ENCODE peak calls at places on chromosome 10, in six cellular contexts. F is Peyer's patch, T is endodermal cell, B is thoracic aorta, U is pancreas, Z is Panc1. W is an unnamed sample. For H3K27me3, the result is how much of the 10 kb centered on the place peaks cover.

GRCh38 chr10:27742195-27742925 is 3.3 kb downstream of the MKX start:
- DNase-seq in Z (no peak), T (peak), B (no peak), F (peak), U (peak), W (peak)

GRCh38 chr10:86547291-86547690 is 25.7 kb upstream of the WAPL start:
- DNase-seq in B (no peak), T (no peak), U (no peak), F (no peak), Z (no peak), W (no peak)

GRCh38 chr10:20299037-20299557 is 482.9 kb downstream of the PLXDC2 start:
- DNase-seq in F (no peak), T (no peak), Z (no peak), B (no peak), U (no peak), W (no peak)

GRCh38 chr10:16999665-17000451 is 129.8 kb downstream of the CUBN start:
- DNase-seq in Z (no peak), T (peak), U (no peak), F (no peak), B (no peak), W (no peak)

GRCh38 chr10:13669182-13669860 is 82.6 kb downstream of the PRPF18 start:
- DNase-seq in B (no peak), T (no peak), F (no peak), Z (no peak), U (no peak), W (no peak)

GRCh38 chr10:114822771-114823463 is 1.3 kb downstream of the FHIP2A start:
- DNase-seq in B (no peak), F (no peak), Z (no peak), T (no peak), U (no peak), W (no peak)

GRCh38 chr10:72952189-72952900 is 2.3 kb downstream of the PLA2G12B start:
- DNase-seq in F (no peak), T (no peak), Z (no peak), U (no peak), B (no peak), W (no peak)

GRCh38 chr10:15879663-15880062 is 19.4 kb upstream of the MINDY3 start:
- DNase-seq in Z (no peak), F (no peak), U (no peak), B (no peak), T (peak), W (no peak)

GRCh38 chr10:110833234-110833940 is 38.3 kb upstream of the PDCD4 start:
- DNase-seq in B (no peak), U (no peak), F (no peak), T (peak), Z (no peak), W (no peak)

GRCh38 chr10:133327651-133328357 is 8.9 kb downstream of the CALY start:
- DNase-seq in Z (no peak), U (no peak), F (no peak), B (no peak), T (peak), W (no peak)
- H3K27me3 ChIP-seq in Z (under half), U (under half), F (under half), B (under half), T (half or more), W (half or more)

GRCh38 chr10:126124044-126124443 is 227.7 kb downstream of the FANK1 start:
- DNase-seq in B (no peak), Z (no peak), F (no peak), U (no peak), T (no peak), W (no peak)

GRCh38 chr10:126124923-126125322 is 228.6 kb downstream of the FANK1 start:
- DNase-seq in T (no peak), F (no peak), U (no peak), Z (no peak), B (no peak), W (no peak)

GRCh38 chr10:126122856-126123255 is 226.5 kb downstream of the FANK1 start:
- DNase-seq in Z (no peak), B (no peak), F (no peak), T (no peak), U (no peak), W (no peak)

GRCh38 chr10:126126023-126126422 is 229.7 kb downstream of the FANK1 start:
- DNase-seq in T (no peak), F (no peak), B (no peak), Z (no peak), U (no peak), W (no peak)

DNA sequence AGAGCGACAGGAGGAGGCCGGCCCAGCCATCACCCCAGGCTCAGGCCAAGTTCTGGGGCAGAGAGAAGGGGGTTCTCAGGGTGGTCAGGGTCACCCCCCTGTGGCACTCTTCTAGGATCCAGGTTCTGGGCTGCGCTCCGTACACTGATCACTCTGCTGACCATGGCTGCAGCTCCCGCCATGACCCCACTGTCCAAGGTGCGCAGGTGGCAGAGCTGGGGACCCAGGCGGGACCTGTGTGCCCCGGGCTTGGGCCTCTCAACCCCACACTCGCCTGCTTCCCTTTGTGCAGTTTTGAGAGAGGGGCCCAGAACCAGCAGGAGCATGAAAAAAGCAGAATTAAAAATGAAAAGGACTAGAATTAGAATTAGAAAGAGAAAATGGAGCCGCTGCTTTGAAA is 227.1 kb downstream of the FANK1 start:
- DNase-seq in U (no peak), B (no peak), F (no peak), Z (no peak), T (no peak), W (no peak)
- TF ChIP-seq CTCF in U (no peak), B (no peak), F (no peak), Z (no peak), T (no peak), W (no peak)

GRCh38 chr10:88705951-88706350 is at the start of gene LIPK:
- DNase-seq in F (no peak), T (no peak), B (no peak), Z (no peak), U (no peak), W (no peak)
- H3K27me3 ChIP-seq in F (under half), T (under half), B (under half), Z (under half), U (under half), W (under half)

GRCh38 chr10:9301554-9301953 is 1247.1 kb downstream of the GATA3 start:
- DNase-seq in T (no peak), B (no peak), U (no peak), Z (no peak), F (no peak), W (no peak)

GRCh38 chr10:9301148-9301547 is 1246.7 kb downstream of the GATA3 start:
- DNase-seq in U (no peak), F (no peak), T (no peak), B (no peak), Z (no peak), W (no peak)

GRCh38 chr10:9302142-9302746 is 1247.8 kb downstream of the GATA3 start:
- DNase-seq in F (no peak), Z (peak), B (no peak), U (no peak), T (no peak), W (peak)

GRCh38 chr10:9299966-9300365 is 1245.5 kb downstream of the GATA3 start:
- DNase-seq in T (no peak), B (no peak), Z (no peak), F (no peak), U (no peak), W (no peak)

DNA sequence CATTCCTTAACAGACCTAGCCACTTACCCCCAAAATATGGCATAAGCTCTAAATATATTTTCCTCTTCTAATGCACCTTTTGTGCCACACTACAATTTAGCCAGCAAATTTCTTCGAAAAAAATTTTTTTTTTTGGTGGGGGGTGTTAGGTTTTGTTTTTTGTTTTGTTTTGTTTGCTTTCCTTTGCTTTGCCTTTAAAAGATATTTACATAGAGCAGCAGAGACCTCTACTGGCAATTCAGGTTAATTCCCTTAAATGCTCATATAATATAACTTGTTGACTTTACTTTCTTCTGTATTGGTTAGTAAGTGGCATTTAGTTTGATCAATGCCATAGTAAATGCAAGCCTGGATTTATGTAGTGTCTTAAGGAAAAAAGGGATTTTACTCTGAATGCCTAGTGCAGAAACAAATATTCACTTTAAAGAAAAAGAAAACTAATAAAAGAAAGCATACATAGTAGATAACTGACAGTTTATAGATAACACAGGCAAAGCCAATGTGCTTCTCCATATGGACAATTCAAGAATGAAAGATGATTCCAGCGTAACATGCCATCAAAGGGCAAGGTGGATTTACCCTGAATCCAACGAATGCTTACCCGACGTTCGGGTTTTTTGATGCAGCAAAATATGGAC is 1250.6 kb downstream of the GATA3 start:
- DNase-seq in F (no peak), Z (no peak), T (no peak), B (no peak), U (no peak), W (no peak)
- TF ChIP-seq CTCF in F (peak), Z (peak), T (peak), B (no peak), U (peak), W (peak)

GRCh38 chr10:129955591-129956284 is 8.3 kb downstream of the EBF3 start:
- DNase-seq in Z (no peak), U (no peak), B (no peak), T (no peak), F (no peak), W (no peak)

GRCh38 chr10:129952771-129953489 is 11.1 kb downstream of the EBF3 start:
- DNase-seq in T (no peak), B (no peak), F (no peak), Z (no peak), U (no peak), W (no peak)

GRCh38 chr10:129956285-129956649 is 7.8 kb downstream of the EBF3 start:
- DNase-seq in Z (no peak), T (no peak), F (no peak), U (no peak), B (no peak), W (no peak)

GRCh38 chr10:129953541-129954031 is 10.5 kb downstream of the EBF3 start:
- DNase-seq in F (no peak), U (no peak), Z (no peak), T (no peak), B (no peak), W (no peak)

DNA sequence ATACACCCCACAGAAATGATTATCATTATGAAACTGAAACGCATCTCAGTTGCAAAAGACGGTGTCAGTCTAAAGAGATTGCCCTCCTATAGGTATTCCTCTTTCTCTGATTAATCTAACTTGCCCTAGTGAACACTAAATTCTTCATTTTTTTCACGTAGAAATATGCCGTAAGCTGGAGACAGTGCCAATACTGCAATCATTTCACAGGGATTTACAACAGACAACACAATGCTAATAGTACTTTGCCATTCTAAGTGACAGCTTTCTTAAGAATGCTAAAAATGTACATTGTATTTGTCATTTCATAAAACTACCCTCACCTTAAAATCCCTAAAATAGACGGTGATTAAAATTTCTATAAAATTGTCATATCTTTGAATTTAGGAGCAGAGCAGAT is 9.2 kb downstream of the EBF3 start:
- DNase-seq in U (no peak), B (no peak), F (no peak), Z (no peak), T (no peak), W (no peak)
- H3K27me3 ChIP-seq in U (half or more), B (under half), F (under half), Z (under half), T (half or more), W (half or more)

DNA sequence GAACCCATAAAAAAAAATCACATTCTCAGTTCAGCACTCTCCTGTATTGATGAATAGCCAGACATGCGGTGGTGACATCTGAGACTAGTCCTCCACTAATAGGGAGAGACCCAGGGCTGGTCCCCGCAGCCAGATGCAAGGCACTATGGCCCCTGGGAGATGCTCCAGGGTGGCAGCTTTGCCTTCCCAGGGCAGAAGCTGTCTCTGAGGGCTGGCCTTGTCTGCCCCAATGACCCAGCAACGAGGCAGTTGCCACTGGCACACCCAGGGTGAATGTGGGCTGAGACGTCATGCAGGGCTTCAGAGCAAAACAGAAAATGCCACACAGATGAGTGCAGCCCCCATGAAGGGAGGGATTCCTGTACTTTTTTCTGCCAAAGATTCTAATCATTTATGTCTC is 50.1 kb upstream of the GDF10 start:
- DNase-seq in T (peak), Z (no peak), U (no peak), F (no peak), B (no peak), W (no peak)
- TF ChIP-seq CTCF in T (no peak), Z (no peak), U (no peak), F (no peak), B (no peak), W (no peak)

DNA sequence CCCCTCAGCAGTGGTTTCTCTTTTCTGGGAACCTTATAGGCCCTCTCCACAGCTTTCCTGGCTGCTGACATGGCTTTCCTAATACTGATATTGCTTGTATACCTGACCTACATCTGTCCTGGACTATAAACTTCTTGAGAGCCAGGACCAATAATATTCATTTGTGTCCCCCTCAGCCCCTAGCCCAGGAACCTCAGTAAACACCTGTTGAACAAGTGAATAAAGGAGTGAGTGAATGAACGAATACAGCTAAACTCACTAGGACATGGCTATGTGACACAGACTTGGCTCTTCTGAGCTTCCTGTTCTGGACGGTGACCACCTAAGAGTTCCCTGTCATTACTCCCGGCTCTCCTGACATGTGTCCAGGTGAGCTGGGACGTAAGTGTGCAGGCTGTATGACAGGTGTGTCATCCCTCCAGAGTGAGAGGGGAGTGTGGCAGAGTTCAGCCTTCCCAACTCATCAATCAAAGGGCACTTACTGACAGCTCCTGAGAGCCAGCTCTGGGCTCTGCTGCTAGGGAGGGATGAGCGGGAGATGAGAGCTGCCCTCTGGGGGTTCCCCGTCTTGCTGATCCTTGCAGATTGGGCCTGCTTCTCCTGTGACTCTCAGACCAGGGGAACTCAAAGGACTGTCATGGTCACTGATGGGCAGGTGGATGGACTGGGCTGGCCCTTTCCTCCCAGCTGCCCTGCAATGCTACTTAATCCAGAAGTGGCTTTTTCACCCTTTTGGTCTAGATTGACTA is 84.5 kb downstream of the HIF1AN start:
- DNase-seq in Z (no peak), U (no peak), T (peak), B (no peak), F (no peak), W (no peak)
- H3K27me3 ChIP-seq in Z (under half), U (under half), T (under half), B (under half), F (under half), W (half or more)

GRCh38 chr10:100913470-100913865 is 705 bp downstream of the SLF2 start:
- DNase-seq in F (no peak), B (no peak), Z (no peak), T (no peak), U (no peak), W (no peak)
- TF ChIP-seq CTCF in F (no peak), B (no peak), Z (no peak), T (no peak), U (no peak), W (no peak)

GRCh38 chr10:128326251-128326650 is 200.0 kb upstream of the MKI67 start:
- DNase-seq in B (no peak), U (no peak), F (no peak), T (no peak), Z (no peak), W (no peak)
- H3K27me3 ChIP-seq in B (under half), U (under half), F (under half), T (under half), Z (under half), W (under half)

DNA sequence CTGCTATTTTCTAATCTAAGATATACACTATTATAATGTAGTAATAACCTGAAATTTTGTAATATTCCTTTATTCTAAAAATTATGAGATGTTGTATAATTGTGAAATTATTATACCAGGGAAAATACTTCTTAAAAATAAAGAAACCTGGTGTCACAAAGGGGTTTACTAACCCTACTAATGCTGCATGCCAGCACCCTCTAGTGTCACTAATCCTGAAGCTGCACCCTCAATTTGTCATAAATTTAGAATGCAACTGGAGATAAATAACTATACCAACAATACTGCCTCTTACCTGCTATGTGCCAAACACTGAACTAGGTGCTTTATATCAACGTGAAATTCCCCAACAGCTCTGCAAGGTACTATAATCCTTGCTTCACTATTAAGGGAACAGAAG is 30.8 kb downstream of the TM9SF3 start:
- DNase-seq in Z (no peak), F (no peak), U (no peak), T (peak), B (no peak), W (no peak)
- TF ChIP-seq CTCF in Z (peak), F (no peak), U (no peak), T (peak), B (no peak), W (peak)